ENCODE peak calls at places on chromosomes 2 and 18, in ten cellular contexts. One of them, this sample, is unnamed.

GRCh38 chr2:181563101-181563692 is 93.7 kb downstream of the CERKL start:
- DNase-seq in left lung: no peak
- DNase-seq in ovary: no peak
- DNase-seq in mesothelial cell of epicardium: no peak
- DNase-seq in left ventricle myocardium inferior: no peak
- DNase-seq in activated CD8-positive, alpha-beta T cell treated with anti-CD3 and anti-CD28 coated beads for 36 hours: no peak
- DNase-seq in cardiac muscle cell: no peak
- DNase-seq in choroid plexus epithelial cell: no peak
- DNase-seq in neural progenitor cell: no peak
- DNase-seq in thoracic aorta: no peak
- DNase-seq in this sample: no peak

GRCh38 chr2:15675456-15676195 is 84.0 kb downstream of the DDX1 start:
- DNase-seq in left lung: no peak
- DNase-seq in ovary: no peak
- DNase-seq in mesothelial cell of epicardium: no peak
- DNase-seq in left ventricle myocardium inferior: no peak
- DNase-seq in activated CD8-positive, alpha-beta T cell treated with anti-CD3 and anti-CD28 coated beads for 36 hours: no peak
- DNase-seq in cardiac muscle cell: no peak
- DNase-seq in choroid plexus epithelial cell: peak; percentile 24
- DNase-seq in neural progenitor cell: no peak
- DNase-seq in thoracic aorta: no peak
- DNase-seq in this sample: peak; percentile 87

GRCh38 chr2:36707050-36707449 is 10.5 kb downstream of the VIT start:
- DNase-seq in left lung: no peak
- DNase-seq in ovary: no peak
- DNase-seq in mesothelial cell of epicardium: no peak
- DNase-seq in left ventricle myocardium inferior: no peak
- DNase-seq in activated CD8-positive, alpha-beta T cell treated with anti-CD3 and anti-CD28 coated beads for 36 hours: no peak
- DNase-seq in cardiac muscle cell: no peak
- DNase-seq in choroid plexus epithelial cell: peak; percentile 77
- DNase-seq in neural progenitor cell: no peak
- DNase-seq in thoracic aorta: no peak
- DNase-seq in this sample: peak; percentile 17

GRCh38 chr2:110106642-110107041 is 9.0 kb downstream of the MALL start:
- DNase-seq in left lung: no peak
- DNase-seq in ovary: no peak
- DNase-seq in mesothelial cell of epicardium: no peak
- DNase-seq in left ventricle myocardium inferior: no peak
- DNase-seq in activated CD8-positive, alpha-beta T cell treated with anti-CD3 and anti-CD28 coated beads for 36 hours: no peak
- DNase-seq in cardiac muscle cell: no peak
- DNase-seq in choroid plexus epithelial cell: peak; percentile 74
- DNase-seq in neural progenitor cell: no peak
- DNase-seq in thoracic aorta: no peak
- DNase-seq in this sample: no peak

GRCh38 chr2:12715258-12715865 is 1.4 kb upstream of the TRIB2 start:
- DNase-seq in left lung: no peak
- DNase-seq in ovary: no peak
- DNase-seq in mesothelial cell of epicardium: no peak
- DNase-seq in left ventricle myocardium inferior: no peak
- DNase-seq in activated CD8-positive, alpha-beta T cell treated with anti-CD3 and anti-CD28 coated beads for 36 hours: no peak
- DNase-seq in cardiac muscle cell: no peak
- DNase-seq in choroid plexus epithelial cell: no peak
- DNase-seq in neural progenitor cell: no peak
- DNase-seq in thoracic aorta: no peak
- DNase-seq in this sample: no peak

GRCh38 chr2:220269421-220269820 is 642.0 kb downstream of the SLC4A3 start:
- DNase-seq in left lung: no peak
- DNase-seq in ovary: no peak
- DNase-seq in mesothelial cell of epicardium: no peak
- DNase-seq in left ventricle myocardium inferior: no peak
- DNase-seq in activated CD8-positive, alpha-beta T cell treated with anti-CD3 and anti-CD28 coated beads for 36 hours: no peak
- DNase-seq in cardiac muscle cell: no peak
- DNase-seq in choroid plexus epithelial cell: no peak
- DNase-seq in neural progenitor cell: peak; percentile 58
- DNase-seq in thoracic aorta: no peak
- DNase-seq in this sample: no peak

GRCh38 chr2:217960351-217960750 is 42.4 kb downstream of the TNS1 start:
- DNase-seq in left lung: no peak
- DNase-seq in ovary: peak; percentile 29
- DNase-seq in mesothelial cell of epicardium: no peak
- DNase-seq in left ventricle myocardium inferior: no peak
- DNase-seq in activated CD8-positive, alpha-beta T cell treated with anti-CD3 and anti-CD28 coated beads for 36 hours: no peak
- DNase-seq in cardiac muscle cell: no peak
- DNase-seq in choroid plexus epithelial cell: no peak
- DNase-seq in neural progenitor cell: no peak
- DNase-seq in thoracic aorta: no peak
- DNase-seq in this sample: no peak

GRCh38 chr18:37565138-37565984 is at the start of gene CELF4:
- DNase-seq in left lung: no peak
- DNase-seq in ovary: no peak
- DNase-seq in mesothelial cell of epicardium: no peak
- DNase-seq in left ventricle myocardium inferior: no peak
- DNase-seq in activated CD8-positive, alpha-beta T cell treated with anti-CD3 and anti-CD28 coated beads for 36 hours: no peak
- DNase-seq in cardiac muscle cell: peak; percentile 42
- DNase-seq in choroid plexus epithelial cell: no peak
- DNase-seq in neural progenitor cell: peak; percentile 51
- DNase-seq in thoracic aorta: no peak
- DNase-seq in this sample: no peak

GRCh38 chr2:240812721-240813120 is 7.3 kb downstream of the KIF1A start:
- DNase-seq in left lung: peak; percentile 29
- DNase-seq in ovary: no peak
- DNase-seq in mesothelial cell of epicardium: peak; percentile 24
- DNase-seq in left ventricle myocardium inferior: peak; percentile 10
- DNase-seq in activated CD8-positive, alpha-beta T cell treated with anti-CD3 and anti-CD28 coated beads for 36 hours: no peak
- DNase-seq in cardiac muscle cell: no peak
- DNase-seq in choroid plexus epithelial cell: no peak
- DNase-seq in neural progenitor cell: no peak
- DNase-seq in thoracic aorta: no peak
- DNase-seq in this sample: no peak

GRCh38 chr2:10519067-10519740 is 71.1 kb upstream of the ODC1 start:
- DNase-seq in left lung: no peak
- DNase-seq in ovary: no peak
- DNase-seq in mesothelial cell of epicardium: no peak
- DNase-seq in left ventricle myocardium inferior: no peak
- DNase-seq in activated CD8-positive, alpha-beta T cell treated with anti-CD3 and anti-CD28 coated beads for 36 hours: no peak
- DNase-seq in cardiac muscle cell: no peak
- DNase-seq in choroid plexus epithelial cell: no peak
- DNase-seq in neural progenitor cell: no peak
- DNase-seq in thoracic aorta: no peak
- DNase-seq in this sample: no peak

GRCh38 chr2:186617186-186617585 is 27.3 kb downstream of the ITGAV start:
- DNase-seq in left lung: no peak
- DNase-seq in ovary: no peak
- DNase-seq in mesothelial cell of epicardium: no peak
- DNase-seq in left ventricle myocardium inferior: no peak
- DNase-seq in activated CD8-positive, alpha-beta T cell treated with anti-CD3 and anti-CD28 coated beads for 36 hours: no peak
- DNase-seq in cardiac muscle cell: no peak
- DNase-seq in choroid plexus epithelial cell: no peak
- DNase-seq in neural progenitor cell: no peak
- DNase-seq in thoracic aorta: no peak
- DNase-seq in this sample: no peak

GRCh38 chr2:120422761-120423160 is 76.8 kb downstream of the INHBB start:
- DNase-seq in left lung: no peak
- DNase-seq in ovary: no peak
- DNase-seq in mesothelial cell of epicardium: peak; percentile 32
- DNase-seq in left ventricle myocardium inferior: no peak
- DNase-seq in activated CD8-positive, alpha-beta T cell treated with anti-CD3 and anti-CD28 coated beads for 36 hours: no peak
- DNase-seq in cardiac muscle cell: no peak
- DNase-seq in choroid plexus epithelial cell: no peak
- DNase-seq in neural progenitor cell: no peak
- DNase-seq in thoracic aorta: no peak
- DNase-seq in this sample: no peak
- TF ChIP-seq CTCF in left lung: no peak
- TF ChIP-seq CTCF in ovary: no peak
- TF ChIP-seq CTCF in mesothelial cell of epicardium: no peak
- TF ChIP-seq CTCF in left ventricle myocardium inferior: no peak
- TF ChIP-seq CTCF in activated CD8-positive, alpha-beta T cell treated with anti-CD3 and anti-CD28 coated beads for 36 hours: no peak
- TF ChIP-seq CTCF in cardiac muscle cell: no peak
- TF ChIP-seq CTCF in choroid plexus epithelial cell: no peak
- TF ChIP-seq CTCF in neural progenitor cell: no peak
- TF ChIP-seq CTCF in thoracic aorta: no peak
- TF ChIP-seq CTCF in this sample: no peak

GRCh38 chr2:39228413-39229209 is 15.2 kb downstream of the CDKL4 start:
- DNase-seq in left lung: no peak
- DNase-seq in ovary: no peak
- DNase-seq in mesothelial cell of epicardium: no peak
- DNase-seq in left ventricle myocardium inferior: no peak
- DNase-seq in activated CD8-positive, alpha-beta T cell treated with anti-CD3 and anti-CD28 coated beads for 36 hours: peak; percentile 77
- DNase-seq in cardiac muscle cell: peak; percentile 12
- DNase-seq in choroid plexus epithelial cell: peak; percentile 14
- DNase-seq in neural progenitor cell: peak; percentile 37
- DNase-seq in thoracic aorta: no peak
- DNase-seq in this sample: no peak
- TF ChIP-seq CTCF in left lung: peak; percentile 8
- TF ChIP-seq CTCF in ovary: no peak
- TF ChIP-seq CTCF in mesothelial cell of epicardium: no peak
- TF ChIP-seq CTCF in left ventricle myocardium inferior: no peak
- TF ChIP-seq CTCF in activated CD8-positive, alpha-beta T cell treated with anti-CD3 and anti-CD28 coated beads for 36 hours: peak; percentile 28
- TF ChIP-seq CTCF in cardiac muscle cell: no peak
- TF ChIP-seq CTCF in choroid plexus epithelial cell: no peak
- TF ChIP-seq CTCF in neural progenitor cell: peak; percentile 2
- TF ChIP-seq CTCF in thoracic aorta: no peak
- TF ChIP-seq CTCF in this sample: no peak

DNA sequence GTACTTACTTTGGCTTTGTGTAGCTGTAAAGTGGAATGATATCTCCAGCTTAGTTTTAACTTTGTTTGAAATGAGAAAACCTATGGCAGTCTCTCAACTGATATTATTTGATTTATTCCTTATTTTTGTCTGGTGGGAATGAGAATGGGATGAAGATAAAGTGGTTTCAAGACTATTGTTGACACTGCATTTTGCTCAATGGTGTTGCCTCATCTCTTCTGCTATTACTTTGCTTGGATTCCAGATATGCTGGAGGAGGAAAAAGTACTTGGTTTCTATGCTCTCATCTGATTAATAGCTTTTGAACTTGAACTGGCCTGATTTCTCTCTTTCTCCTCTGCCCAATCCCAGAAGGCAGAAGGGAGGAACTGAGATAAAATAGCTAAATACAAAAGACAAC is 198.2 kb downstream of the CTNNA2 start:
- DNase-seq in left lung: no peak
- DNase-seq in ovary: no peak
- DNase-seq in mesothelial cell of epicardium: no peak
- DNase-seq in left ventricle myocardium inferior: no peak
- DNase-seq in activated CD8-positive, alpha-beta T cell treated with anti-CD3 and anti-CD28 coated beads for 36 hours: no peak
- DNase-seq in cardiac muscle cell: no peak
- DNase-seq in choroid plexus epithelial cell: no peak
- DNase-seq in neural progenitor cell: no peak
- DNase-seq in thoracic aorta: no peak
- DNase-seq in this sample: no peak
- TF ChIP-seq CTCF in left lung: no peak
- TF ChIP-seq CTCF in ovary: no peak
- TF ChIP-seq CTCF in mesothelial cell of epicardium: no peak
- TF ChIP-seq CTCF in left ventricle myocardium inferior: no peak
- TF ChIP-seq CTCF in activated CD8-positive, alpha-beta T cell treated with anti-CD3 and anti-CD28 coated beads for 36 hours: no peak
- TF ChIP-seq CTCF in cardiac muscle cell: no peak
- TF ChIP-seq CTCF in choroid plexus epithelial cell: no peak
- TF ChIP-seq CTCF in neural progenitor cell: no peak
- TF ChIP-seq CTCF in thoracic aorta: no peak
- TF ChIP-seq CTCF in this sample: no peak

GRCh38 chr18:3596324-3597158 is 146.6 kb downstream of the TGIF1 start:
- DNase-seq in left lung: peak; percentile 72
- DNase-seq in ovary: no peak
- DNase-seq in mesothelial cell of epicardium: no peak
- DNase-seq in left ventricle myocardium inferior: peak; percentile 42
- DNase-seq in activated CD8-positive, alpha-beta T cell treated with anti-CD3 and anti-CD28 coated beads for 36 hours: peak; percentile 67
- DNase-seq in cardiac muscle cell: peak; percentile 58
- DNase-seq in choroid plexus epithelial cell: peak; percentile 36
- DNase-seq in neural progenitor cell: peak; percentile 47
- DNase-seq in thoracic aorta: no peak
- DNase-seq in this sample: no peak
- TF ChIP-seq CTCF in left lung: no peak
- TF ChIP-seq CTCF in ovary: no peak
- TF ChIP-seq CTCF in mesothelial cell of epicardium: no peak
- TF ChIP-seq CTCF in left ventricle myocardium inferior: peak; percentile 34
- TF ChIP-seq CTCF in activated CD8-positive, alpha-beta T cell treated with anti-CD3 and anti-CD28 coated beads for 36 hours: peak; percentile 51
- TF ChIP-seq CTCF in cardiac muscle cell: peak; percentile 17
- TF ChIP-seq CTCF in choroid plexus epithelial cell: peak; percentile 35
- TF ChIP-seq CTCF in neural progenitor cell: no peak
- TF ChIP-seq CTCF in thoracic aorta: no peak
- TF ChIP-seq CTCF in this sample: peak; percentile 26

DNA sequence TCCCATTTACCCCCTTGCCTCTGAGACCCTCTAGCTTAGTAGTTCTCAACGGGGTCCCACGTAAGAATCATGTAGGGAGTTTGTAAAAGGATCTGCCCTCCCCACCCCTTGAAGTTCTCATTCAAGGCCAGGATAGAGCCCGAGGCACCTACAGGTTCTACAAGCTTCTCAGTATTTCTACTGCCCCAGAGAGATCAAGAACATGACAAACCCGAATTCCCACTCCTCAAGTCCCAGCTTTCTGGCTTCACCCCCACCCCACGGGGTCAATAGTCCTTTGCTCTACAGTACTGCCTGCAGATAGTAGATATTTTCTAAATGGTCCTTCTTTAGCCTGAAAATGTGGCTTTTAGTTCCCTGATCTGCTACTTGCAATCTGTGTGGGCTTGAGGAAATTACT is 7.2 kb downstream of the CIB4 start:
- DNase-seq in left lung: no peak
- DNase-seq in ovary: no peak
- DNase-seq in mesothelial cell of epicardium: no peak
- DNase-seq in left ventricle myocardium inferior: no peak
- DNase-seq in activated CD8-positive, alpha-beta T cell treated with anti-CD3 and anti-CD28 coated beads for 36 hours: no peak
- DNase-seq in cardiac muscle cell: no peak
- DNase-seq in choroid plexus epithelial cell: no peak
- DNase-seq in neural progenitor cell: no peak
- DNase-seq in thoracic aorta: no peak
- DNase-seq in this sample: no peak
- TF ChIP-seq CTCF in left lung: no peak
- TF ChIP-seq CTCF in ovary: no peak
- TF ChIP-seq CTCF in mesothelial cell of epicardium: no peak
- TF ChIP-seq CTCF in left ventricle myocardium inferior: no peak
- TF ChIP-seq CTCF in activated CD8-positive, alpha-beta T cell treated with anti-CD3 and anti-CD28 coated beads for 36 hours: no peak
- TF ChIP-seq CTCF in cardiac muscle cell: no peak
- TF ChIP-seq CTCF in choroid plexus epithelial cell: no peak
- TF ChIP-seq CTCF in neural progenitor cell: no peak
- TF ChIP-seq CTCF in thoracic aorta: no peak
- TF ChIP-seq CTCF in this sample: no peak

DNA sequence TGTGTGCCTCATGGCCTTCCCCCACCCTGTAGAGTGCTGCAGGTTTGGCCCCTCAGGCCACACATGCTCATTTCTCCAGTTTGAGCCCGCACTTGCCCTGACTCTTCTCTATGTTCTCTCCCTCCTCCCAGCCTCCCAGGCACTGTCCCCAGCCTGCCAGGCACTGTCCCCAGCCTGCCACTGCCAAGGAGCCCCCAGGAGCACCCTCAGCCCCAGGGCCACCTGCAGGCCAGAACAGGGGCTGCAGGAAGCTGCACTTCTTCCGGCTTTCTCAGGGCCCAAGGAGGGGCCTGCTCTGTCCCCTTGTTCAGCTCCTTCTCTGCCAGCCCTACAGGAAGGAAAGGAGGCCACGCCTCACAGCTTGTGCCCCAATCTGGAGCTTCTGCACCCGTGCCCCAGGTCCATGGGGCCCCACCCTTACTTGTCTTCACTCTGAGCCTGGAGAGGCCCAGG is 31.6 kb downstream of the CYP26B1 start:
- DNase-seq in left lung: no peak
- DNase-seq in ovary: no peak
- DNase-seq in mesothelial cell of epicardium: no peak
- DNase-seq in left ventricle myocardium inferior: no peak
- DNase-seq in activated CD8-positive, alpha-beta T cell treated with anti-CD3 and anti-CD28 coated beads for 36 hours: no peak
- DNase-seq in cardiac muscle cell: no peak
- DNase-seq in choroid plexus epithelial cell: peak; percentile 9
- DNase-seq in neural progenitor cell: no peak
- DNase-seq in thoracic aorta: no peak
- DNase-seq in this sample: no peak
- TF ChIP-seq CTCF in left lung: no peak
- TF ChIP-seq CTCF in ovary: no peak
- TF ChIP-seq CTCF in mesothelial cell of epicardium: peak; percentile 30
- TF ChIP-seq CTCF in left ventricle myocardium inferior: peak; percentile 20
- TF ChIP-seq CTCF in activated CD8-positive, alpha-beta T cell treated with anti-CD3 and anti-CD28 coated beads for 36 hours: peak; percentile 14
- TF ChIP-seq CTCF in cardiac muscle cell: peak; percentile 53
- TF ChIP-seq CTCF in choroid plexus epithelial cell: peak; percentile 56
- TF ChIP-seq CTCF in neural progenitor cell: peak; percentile 34
- TF ChIP-seq CTCF in thoracic aorta: peak; percentile 11
- TF ChIP-seq CTCF in this sample: peak; percentile 65

GRCh38 chr2:193695367-193695766 is 1500.6 kb upstream of the TMEFF2 start:
- DNase-seq in left lung: no peak
- DNase-seq in ovary: no peak
- DNase-seq in mesothelial cell of epicardium: no peak
- DNase-seq in left ventricle myocardium inferior: no peak
- DNase-seq in activated CD8-positive, alpha-beta T cell treated with anti-CD3 and anti-CD28 coated beads for 36 hours: peak; percentile 2
- DNase-seq in cardiac muscle cell: peak; percentile 45
- DNase-seq in choroid plexus epithelial cell: peak; percentile 85
- DNase-seq in neural progenitor cell: peak; percentile 31
- DNase-seq in thoracic aorta: no peak
- DNase-seq in this sample: peak; percentile 10
- TF ChIP-seq CTCF in left lung: no peak
- TF ChIP-seq CTCF in ovary: no peak
- TF ChIP-seq CTCF in mesothelial cell of epicardium: no peak
- TF ChIP-seq CTCF in left ventricle myocardium inferior: no peak
- TF ChIP-seq CTCF in activated CD8-positive, alpha-beta T cell treated with anti-CD3 and anti-CD28 coated beads for 36 hours: no peak
- TF ChIP-seq CTCF in cardiac muscle cell: peak; percentile 62
- TF ChIP-seq CTCF in choroid plexus epithelial cell: peak; percentile 74
- TF ChIP-seq CTCF in neural progenitor cell: peak; percentile 55
- TF ChIP-seq CTCF in thoracic aorta: no peak
- TF ChIP-seq CTCF in this sample: peak; percentile 70

This sample was measured in retinal pigment epithelial cell.